ENCODE peak calls at places on chromosomes 6 and 20, in six cellular contexts. H is NCI-H1105; T is NCI-H2171; A is esophagus squamous epithelium; U is activated T-cell treated with anti-CD3 and anti-CD28 coated beads, Interleukin-2, amount 50 U/mL, for 72 hours; M is M059J. E is an unnamed sample.

GRCh38 chr20:12482661-12483060 is 526.1 kb upstream of the SPTLC3 start:
- DNase-seq in H (no peak), T (no peak), A (no peak), U (no peak), M (peak), E (no peak)

GRCh38 chr6:130525378-130525777 is 159.6 kb downstream of the TMEM200A start:
- DNase-seq in H (no peak), T (no peak), A (no peak), U (no peak), M (no peak), E (no peak)

GRCh38 chr6:99611148-99611547 is 4.5 kb downstream of the PRDM13 start:
- DNase-seq in H (no peak), T (no peak), A (no peak), U (no peak), M (no peak), E (no peak)

GRCh38 chr6:33171096-33171888 is 21.0 kb downstream of the COL11A2 start:
- DNase-seq in H (no peak), T (no peak), A (no peak), U (no peak), M (no peak), E (no peak)

GRCh38 chr6:115783402-115784061 is 277.2 kb downstream of the FRK start:
- DNase-seq in H (no peak), T (no peak), A (no peak), U (no peak), M (peak), E (no peak)

GRCh38 chr6:16576391-16577368 is 184.6 kb downstream of the ATXN1 start:
- DNase-seq in H (no peak), T (no peak), A (no peak), U (no peak), M (peak), E (no peak)

GRCh38 chr20:14896569-14896968 is 559.2 kb upstream of the FLRT3 start:
- DNase-seq in H (peak), T (peak), A (no peak), U (no peak), M (no peak), E (no peak)

GRCh38 chr6:108578595-108579038 is 17.9 kb downstream of the FOXO3 start:
- DNase-seq in H (no peak), T (no peak), A (no peak), U (no peak), M (peak), E (no peak)

GRCh38 chr6:17096657-17097056 is 5.2 kb upstream of the STMND1 start:
- DNase-seq in H (peak), T (no peak), A (no peak), U (no peak), M (no peak), E (no peak)

GRCh38 chr6:90148867-90149266 is 147.8 kb downstream of the BACH2 start:
- DNase-seq in H (no peak), T (no peak), A (no peak), U (no peak), M (no peak), E (no peak)

GRCh38 chr6:113405326-113406050 is 451.7 kb upstream of the MARCKS start:
- DNase-seq in H (no peak), T (no peak), A (no peak), U (no peak), M (no peak), E (no peak)

GRCh38 chr6:91276315-91276714 is 689.4 kb upstream of the MAP3K7 start:
- DNase-seq in H (no peak), T (no peak), A (no peak), U (no peak), M (no peak), E (no peak)

GRCh38 chr6:134474980-134475379 is 157.1 kb upstream of the SGK1 start:
- DNase-seq in H (no peak), T (no peak), A (no peak), U (no peak), M (no peak), E (no peak)

GRCh38 chr6:151075943-151076555 is 163.7 kb upstream of the AKAP12 start:
- DNase-seq in H (no peak), T (no peak), A (no peak), U (no peak), M (peak), E (no peak)

GRCh38 chr20:33647603-33648395 is 14.3 kb upstream of the C20orf144 start:
- DNase-seq in H (no peak), T (no peak), A (no peak), U (no peak), M (peak), E (peak)

GRCh38 chr6:52529311-52529710 is 47.5 kb downstream of the TRAM2 start:
- DNase-seq in H (no peak), T (no peak), A (no peak), U (no peak), M (no peak), E (no peak)

GRCh38 chr6:124679392-124679791 is 282.8 kb upstream of the RNF217 start:
- DNase-seq in H (no peak), T (no peak), A (no peak), U (no peak), M (peak), E (no peak)

GRCh38 chr6:157099912-157100593 is 223.3 kb downstream of the TMEM242 start:
- DNase-seq in H (no peak), T (no peak), A (no peak), U (peak), M (no peak), E (no peak)

GRCh38 chr6:161079566-161080262 is 88.1 kb downstream of the MAP3K4 start:
- DNase-seq in H (no peak), T (no peak), A (no peak), U (peak), M (peak), E (no peak)

GRCh38 chr20:24768977-24769675 is 179.9 kb upstream of the CST7 start:
- DNase-seq in H (no peak), T (no peak), A (no peak), U (no peak), M (no peak), E (no peak)

GRCh38 chr20:53941680-53942079 is 128.7 kb downstream of the BCAS1 start:
- DNase-seq in H (no peak), T (no peak), A (no peak), U (no peak), M (no peak), E (no peak)

GRCh38 chr20:24503352-24503931 is 34.0 kb downstream of the SYNDIG1 start:
- DNase-seq in H (no peak), T (no peak), A (no peak), U (no peak), M (no peak), E (no peak)

GRCh38 chr6:111485316-111485715 is 2.3 kb upstream of the REV3L start:
- DNase-seq in H (no peak), T (no peak), A (no peak), U (no peak), M (no peak), E (no peak)

GRCh38 chr20:1528811-1529210 is 28.7 kb downstream of the SIRPD start:
- DNase-seq in H (no peak), T (no peak), A (no peak), U (no peak), M (no peak), E (no peak)

GRCh38 chr6:29589423-29590048 is 4.6 kb downstream of the OR2H2 start:
- DNase-seq in H (peak), T (no peak), A (no peak), U (peak), M (peak), E (no peak)

GRCh38 chr6:125906158-125906998 is 50.2 kb upstream of the HINT3 start:
- DNase-seq in H (peak), T (no peak), A (no peak), U (peak), M (peak), E (no peak)

GRCh38 chr6:161407115-161407514 is 133.3 kb upstream of the AGPAT4 start:
- DNase-seq in H (no peak), T (no peak), A (no peak), U (no peak), M (peak), E (no peak)

GRCh38 chr6:44474643-44475042 is 87.1 kb downstream of the CDC5L start:
- DNase-seq in H (no peak), T (no peak), A (no peak), U (no peak), M (no peak), E (no peak)

GRCh38 chr6:48150701-48151100 is 39.7 kb upstream of the PTCHD4 start:
- DNase-seq in H (no peak), T (no peak), A (no peak), U (no peak), M (peak), E (no peak)

GRCh38 chr6:152815230-152815922 is 64.8 kb downstream of the VIP start:
- DNase-seq in H (no peak), T (no peak), A (no peak), U (no peak), M (no peak), E (no peak)

E was measured in suprapubic skin.